ENCODE peak calls at places on chromosomes 1 and 21, in four cellular contexts. I is cardiac muscle cell, L is iris pigment epithelial cell, E is NCI-H1092. H is an unnamed sample.

GRCh38 chr1:87224209-87224608 is 104.5 kb upstream of the LMO4 start:
- DNase-seq in I (peak), L (peak), E (no peak), H (peak)

GRCh38 chr1:36492491-36492890 is 9.8 kb upstream of the CSF3R start:
- DNase-seq in I (no peak), L (no peak), E (no peak), H (no peak)

GRCh38 chr1:55320891-55321290 is 105.7 kb upstream of the USP24 start:
- DNase-seq in I (no peak), L (no peak), E (no peak), H (no peak)

GRCh38 chr1:245751671-245752070 is 596.9 kb downstream of the KIF26B start:
- DNase-seq in I (peak), L (no peak), E (no peak), H (no peak)

GRCh38 chr1:167447521-167448136 is 70.7 kb downstream of the CD247 start:
- DNase-seq in I (no peak), L (no peak), E (no peak), H (no peak)

GRCh38 chr1:46394108-46394871 is at the start of gene FAAH:
- DNase-seq in I (peak), L (peak), E (no peak), H (peak)

GRCh38 chr21:26809745-26810144 is 35.5 kb downstream of the ADAMTS1 start:
- DNase-seq in I (no peak), L (no peak), E (no peak), H (no peak)

GRCh38 chr1:215971793-215972441 is 404.8 kb downstream of the KCTD3 start:
- DNase-seq in I (no peak), L (no peak), E (no peak), H (no peak)

GRCh38 chr1:223298706-223299105 is 65.3 kb downstream of the SUSD4 start:
- DNase-seq in I (peak), L (no peak), E (no peak), H (no peak)

GRCh38 chr1:23816361-23816760 is 8.9 kb downstream of the HMGCL start:
- DNase-seq in I (no peak), L (no peak), E (no peak), H (no peak)

GRCh38 chr1:45488978-45489377 is 2.0 kb downstream of the TESK2 start:
- DNase-seq in I (no peak), L (no peak), E (no peak), H (no peak)

GRCh38 chr1:115325876-115326275 is 12.2 kb downstream of the NGF start:
- DNase-seq in I (no peak), L (peak), E (no peak), H (no peak)

GRCh38 chr1:21212126-21212525 is 35.4 kb upstream of the EIF4G3 start:
- DNase-seq in I (no peak), L (no peak), E (no peak), H (no peak)

GRCh38 chr1:94296018-94296417 is 58.6 kb upstream of the ARHGAP29 start:
- DNase-seq in I (peak), L (peak), E (no peak), H (peak)

GRCh38 chr1:154213274-154213673 is 7.1 kb upstream of the CFAP141 start:
- DNase-seq in I (no peak), L (peak), E (no peak), H (no peak)

GRCh38 chr1:171954386-171954785 is 113.1 kb downstream of the DNM3 start:
- DNase-seq in I (no peak), L (no peak), E (no peak), H (no peak)

GRCh38 chr1:91402023-91402422 is 2.6 kb downstream of the HFM1 start:
- DNase-seq in I (peak), L (peak), E (no peak), H (no peak)

GRCh38 chr1:155183775-155184221 is 10.1 kb downstream of the TRIM46 start:
- DNase-seq in I (no peak), L (no peak), E (no peak), H (no peak)

GRCh38 chr1:82269466-82269865 is 468.7 kb downstream of the ADGRL2 start:
- DNase-seq in I (peak), L (peak), E (no peak), H (no peak)

GRCh38 chr1:115426271-115426771 is 88.3 kb upstream of the NGF start:
- DNase-seq in I (peak), L (peak), E (no peak), H (peak)